ENCODE peak calls at places on chromosomes 12 and 14, in seven cellular contexts. One of them, this sample, is unnamed.

GRCh38 chr12:78248321-78248720 is 417.6 kb downstream of the NAV3 start:
- DNase-seq in GM23338: no peak
- DNase-seq in HL-60: no peak
- DNase-seq in HepG2: no peak
- DNase-seq in GM12878: no peak
- DNase-seq in HCT116: no peak
- DNase-seq in A549: no peak
- DNase-seq in this sample: no peak

GRCh38 chr12:114888458-114888857 is 204.5 kb upstream of the TBX3 start:
- DNase-seq in HL-60: no peak
- DNase-seq in A549: peak; percentile 44
- DNase-seq in HepG2: no peak
- DNase-seq in GM23338: no peak
- DNase-seq in HCT116: no peak
- DNase-seq in GM12878: no peak
- DNase-seq in this sample: no peak

GRCh38 chr14:95523051-95523817 is 6.8 kb upstream of the SYNE3 start:
- DNase-seq in HCT116: no peak
- DNase-seq in A549: no peak
- DNase-seq in GM23338: no peak
- DNase-seq in GM12878: no peak
- DNase-seq in HL-60: peak; percentile 64
- DNase-seq in HepG2: peak; percentile 95
- DNase-seq in this sample: no peak

GRCh38 chr14:33509927-33510535 is 440.8 kb downstream of the EGLN3 start:
- DNase-seq in HepG2: no peak
- DNase-seq in HCT116: no peak
- DNase-seq in GM23338: no peak
- DNase-seq in A549: no peak
- DNase-seq in GM12878: no peak
- DNase-seq in HL-60: no peak
- DNase-seq in this sample: no peak

GRCh38 chr12:76242813-76243540 is 105.2 kb downstream of the BBS10 start:
- DNase-seq in GM23338: no peak
- DNase-seq in HL-60: no peak
- DNase-seq in HepG2: no peak
- DNase-seq in A549: no peak
- DNase-seq in HCT116: no peak
- DNase-seq in GM12878: no peak
- DNase-seq in this sample: no peak

GRCh38 chr12:92384571-92384970 is 238.9 kb upstream of the BTG1 start:
- DNase-seq in A549: no peak
- DNase-seq in GM23338: no peak
- DNase-seq in HepG2: no peak
- DNase-seq in HL-60: no peak
- DNase-seq in GM12878: no peak
- DNase-seq in HCT116: no peak
- DNase-seq in this sample: no peak

GRCh38 chr14:54567224-54567633 is 301 bp downstream of the SAMD4A start:
- DNase-seq in HCT116: no peak
- DNase-seq in HepG2: no peak
- DNase-seq in A549: peak; percentile 35
- DNase-seq in GM23338: peak; percentile 76
- DNase-seq in GM12878: no peak
- DNase-seq in HL-60: no peak
- DNase-seq in this sample: no peak

GRCh38 chr14:75165586-75166391 is 10.6 kb downstream of the TMED10 start:
- DNase-seq in GM23338: no peak
- DNase-seq in HepG2: no peak
- DNase-seq in HCT116: no peak
- DNase-seq in GM12878: no peak
- DNase-seq in A549: no peak
- DNase-seq in HL-60: no peak
- DNase-seq in this sample: no peak

GRCh38 chr14:96086032-96086431 is 46.9 kb downstream of the C14orf132 start:
- DNase-seq in A549: peak; percentile 42
- DNase-seq in HL-60: no peak
- DNase-seq in GM12878: no peak
- DNase-seq in GM23338: no peak
- DNase-seq in HepG2: no peak
- DNase-seq in HCT116: no peak
- DNase-seq in this sample: no peak

GRCh38 chr14:102929349-102930137 is 7.1 kb downstream of the AMN start:
- DNase-seq in GM12878: no peak
- DNase-seq in GM23338: no peak
- DNase-seq in A549: no peak
- DNase-seq in HCT116: no peak
- DNase-seq in HepG2: no peak
- DNase-seq in HL-60: no peak
- DNase-seq in this sample: no peak

GRCh38 chr14:99231181-99231849 is 40.7 kb downstream of the BCL11B start:
- DNase-seq in HL-60: no peak
- DNase-seq in GM12878: no peak
- DNase-seq in HCT116: no peak
- DNase-seq in HepG2: no peak
- DNase-seq in GM23338: no peak
- DNase-seq in A549: no peak
- DNase-seq in this sample: no peak

GRCh38 chr12:113448874-113449273 is 22.8 kb downstream of the LHX5 start:
- DNase-seq in A549: no peak
- DNase-seq in HepG2: no peak
- DNase-seq in HL-60: no peak
- DNase-seq in GM12878: no peak
- DNase-seq in GM23338: no peak
- DNase-seq in HCT116: no peak
- DNase-seq in this sample: no peak

GRCh38 chr14:88476375-88476774 is 78.4 kb downstream of the PTPN21 start:
- DNase-seq in GM12878: no peak
- DNase-seq in HL-60: no peak
- DNase-seq in A549: no peak
- DNase-seq in HCT116: no peak
- DNase-seq in HepG2: no peak
- DNase-seq in GM23338: no peak
- DNase-seq in this sample: no peak

GRCh38 chr14:66476964-66477363 is 9.2 kb upstream of the CCDC196 start:
- DNase-seq in HepG2: no peak
- DNase-seq in HCT116: no peak
- DNase-seq in GM23338: no peak
- DNase-seq in GM12878: no peak
- DNase-seq in A549: peak; percentile 4
- DNase-seq in HL-60: no peak
- DNase-seq in this sample: no peak

GRCh38 chr14:95134304-95134933 is 22.9 kb downstream of the DICER1 start:
- DNase-seq in GM12878: no peak
- DNase-seq in HCT116: no peak
- DNase-seq in A549: no peak
- DNase-seq in GM23338: no peak
- DNase-seq in HepG2: no peak
- DNase-seq in HL-60: no peak
- DNase-seq in this sample: no peak

GRCh38 chr12:6547987-6548386 is 7.9 kb downstream of the IFFO1 start:
- DNase-seq in GM23338: no peak
- DNase-seq in HCT116: no peak
- DNase-seq in GM12878: no peak
- DNase-seq in HL-60: no peak
- DNase-seq in A549: peak; percentile 59
- DNase-seq in HepG2: no peak
- DNase-seq in this sample: no peak

GRCh38 chr12:14643247-14643646 is 53.2 kb downstream of the GUCY2C start:
- DNase-seq in HepG2: no peak
- DNase-seq in GM12878: no peak
- DNase-seq in A549: no peak
- DNase-seq in HL-60: no peak
- DNase-seq in HCT116: no peak
- DNase-seq in GM23338: no peak
- DNase-seq in this sample: no peak

GRCh38 chr14:92719421-92719820 is 29.0 kb downstream of the LGMN start:
- DNase-seq in A549: no peak
- DNase-seq in HL-60: no peak
- DNase-seq in GM12878: no peak
- DNase-seq in GM23338: no peak
- DNase-seq in HCT116: no peak
- DNase-seq in HepG2: no peak
- DNase-seq in this sample: no peak

GRCh38 chr14:74647834-74648361 is 35.9 kb upstream of the LTBP2 start:
- DNase-seq in GM12878: no peak
- DNase-seq in GM23338: no peak
- DNase-seq in A549: no peak
- DNase-seq in HepG2: no peak
- DNase-seq in HL-60: no peak
- DNase-seq in HCT116: no peak
- DNase-seq in this sample: no peak

GRCh38 chr14:32364941-32365340 is 35.8 kb downstream of the AKAP6 start:
- DNase-seq in HCT116: no peak
- DNase-seq in GM12878: no peak
- DNase-seq in GM23338: no peak
- DNase-seq in HepG2: no peak
- DNase-seq in A549: no peak
- DNase-seq in HL-60: no peak
- DNase-seq in this sample: no peak

GRCh38 chr12:105580841-105581352 is 250.4 kb downstream of the C12orf75 start:
- DNase-seq in A549: no peak
- DNase-seq in HCT116: peak; percentile 8
- DNase-seq in GM12878: no peak
- DNase-seq in HL-60: no peak
- DNase-seq in GM23338: no peak
- DNase-seq in HepG2: no peak
- DNase-seq in this sample: no peak

GRCh38 chr12:108319277-108320234 is 19.6 kb downstream of the CMKLR1 start:
- DNase-seq in GM12878: no peak
- DNase-seq in A549: no peak
- DNase-seq in GM23338: no peak
- DNase-seq in HCT116: no peak
- DNase-seq in HepG2: no peak
- DNase-seq in HL-60: no peak
- DNase-seq in this sample: no peak

GRCh38 chr14:68675233-68675577 is 117.7 kb downstream of the ZFP36L1 start:
- DNase-seq in A549: no peak
- DNase-seq in HL-60: no peak
- DNase-seq in HepG2: peak; percentile 6
- DNase-seq in GM12878: no peak
- DNase-seq in GM23338: no peak
- DNase-seq in HCT116: no peak
- DNase-seq in this sample: no peak

GRCh38 chr12:29763301-29763683 is 20.4 kb downstream of the TMTC1 start:
- DNase-seq in GM23338: peak; percentile 26
- DNase-seq in HepG2: no peak
- DNase-seq in HCT116: no peak
- DNase-seq in GM12878: no peak
- DNase-seq in A549: no peak
- DNase-seq in HL-60: no peak
- DNase-seq in this sample: no peak

DNA sequence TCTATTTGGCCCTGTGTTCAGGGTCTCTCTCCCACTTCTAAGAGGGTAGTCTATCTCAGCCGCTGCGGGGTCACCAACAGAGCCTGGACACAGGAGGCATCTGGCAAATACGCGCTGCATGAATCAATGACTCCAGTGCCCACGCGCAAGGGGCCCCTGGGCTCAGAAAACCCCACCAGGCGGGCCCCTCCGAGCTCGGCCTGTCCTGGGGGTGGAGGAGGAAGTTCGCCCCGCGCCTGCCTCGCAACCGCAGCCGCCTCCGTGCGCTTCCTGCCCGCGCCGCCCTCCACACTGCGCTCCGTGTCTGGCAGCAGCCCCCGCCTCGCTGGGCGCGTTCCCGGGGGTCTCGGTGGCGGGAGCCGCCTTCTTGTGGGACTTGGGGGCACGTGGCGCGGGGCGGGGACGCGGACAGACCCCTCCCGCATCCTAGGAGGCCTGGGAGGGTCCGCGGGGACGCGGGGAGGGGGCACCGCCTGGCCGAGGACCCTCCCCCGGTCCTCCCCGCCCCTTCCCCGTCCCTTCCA is 811 bp upstream of the FBRSL1 start:
- DNase-seq in HCT116: no peak
- DNase-seq in HL-60: peak; percentile 76
- DNase-seq in GM23338: no peak
- DNase-seq in A549: no peak
- DNase-seq in GM12878: no peak
- DNase-seq in HepG2: no peak
- DNase-seq in this sample: no peak
- TF ChIP-seq REST in HCT116: no peak
- TF ChIP-seq REST in HL-60: no peak
- TF ChIP-seq REST in GM23338: no peak
- TF ChIP-seq REST in A549: no peak
- TF ChIP-seq REST in GM12878: no peak
- TF ChIP-seq REST in HepG2: no peak
- TF ChIP-seq REST in this sample: no peak

GRCh38 chr14:61080591-61081010 is 99.6 kb downstream of the SLC38A6 start:
- DNase-seq in GM23338: peak; percentile 15
- DNase-seq in HCT116: no peak
- DNase-seq in A549: no peak
- DNase-seq in HL-60: no peak
- DNase-seq in HepG2: no peak
- DNase-seq in GM12878: peak; percentile 53
- DNase-seq in this sample: no peak
- TF ChIP-seq CTCF in GM23338: no peak
- TF ChIP-seq CTCF in HCT116: no peak
- TF ChIP-seq CTCF in A549: no peak
- TF ChIP-seq CTCF in HL-60: no peak
- TF ChIP-seq CTCF in HepG2: no peak
- TF ChIP-seq CTCF in GM12878: no peak
- TF ChIP-seq CTCF in this sample: no peak

GRCh38 chr12:62631531-62632520 is 165.2 kb downstream of the MON2 start:
- DNase-seq in HL-60: no peak
- DNase-seq in GM12878: no peak
- DNase-seq in A549: peak; percentile 68
- DNase-seq in GM23338: peak; percentile 84
- DNase-seq in HepG2: peak; percentile 25
- DNase-seq in HCT116: no peak
- DNase-seq in this sample: peak; percentile 10
- TF ChIP-seq REST in HL-60: no peak
- TF ChIP-seq REST in GM12878: no peak
- TF ChIP-seq REST in A549: no peak
- TF ChIP-seq REST in GM23338: no peak
- TF ChIP-seq REST in HepG2: no peak
- TF ChIP-seq REST in HCT116: no peak
- TF ChIP-seq REST in this sample: no peak

GRCh38 chr14:39368261-39368959 is 63.8 kb downstream of the FBXO33 start:
- DNase-seq in HL-60: peak; percentile 56
- DNase-seq in GM23338: peak; percentile 92
- DNase-seq in A549: peak; percentile 77
- DNase-seq in GM12878: no peak
- DNase-seq in HCT116: peak; percentile 44
- DNase-seq in HepG2: peak; percentile 88
- DNase-seq in this sample: no peak
- TF ChIP-seq CTCF in HL-60: peak; percentile 4
- TF ChIP-seq CTCF in GM23338: peak; percentile 79
- TF ChIP-seq CTCF in A549: peak; percentile 81
- TF ChIP-seq CTCF in GM12878: peak; percentile 31
- TF ChIP-seq CTCF in HCT116: peak; percentile 52
- TF ChIP-seq CTCF in HepG2: peak; percentile 82
- TF ChIP-seq CTCF in this sample: peak; percentile 62